ENCODE peak calls at places on chromosomes 2 and 18, in five cellular contexts. S is PC-3, O is HCT116, D is SK-N-SH, A is IMR-90. K is an unnamed sample.

GRCh38 chr2:126482582-126483464 is 173.1 kb upstream of the GYPC start:
- DNase-seq in O (no peak), D (peak; percentile 27), A (no peak), S (peak; percentile 10), K (peak; percentile 73)

GRCh38 chr2:10520154-10520553 is 72.0 kb upstream of the ODC1 start:
- DNase-seq in A (no peak), D (no peak), S (peak; percentile 41), O (no peak), K (peak; percentile 68)

GRCh38 chr18:50475538-50476193 is 84.2 kb upstream of the MAPK4 start:
- DNase-seq in O (no peak), D (no peak), A (no peak), S (no peak), K (no peak)

GRCh38 chr18:63195410-63196159 is 124.0 kb downstream of the BCL2 start:
- DNase-seq in S (no peak), A (no peak), D (no peak), O (no peak), K (no peak)

GRCh38 chr18:9296233-9297006 is 38.2 kb upstream of the TWSG1 start:
- DNase-seq in S (peak; percentile 82), A (peak; percentile 18), D (no peak), O (no peak), K (no peak)

GRCh38 chr18:23943903-23944624 is 70.5 kb upstream of the TTC39C start:
- DNase-seq in O (no peak), D (no peak), A (peak; percentile 90), S (no peak), K (no peak)

GRCh38 chr2:233178994-233179847 is 72.3 kb upstream of the ATG16L1 start:
- DNase-seq in O (no peak), A (no peak), D (no peak), S (peak; percentile 10), K (no peak)

GRCh38 chr2:4424153-4424552 is 720.8 kb downstream of the DCDC2C start:
- DNase-seq in S (no peak), O (no peak), D (no peak), A (no peak), K (no peak)

GRCh38 chr2:145597809-145598208 is 1077.9 kb upstream of the ZEB2 start:
- DNase-seq in O (no peak), A (peak; percentile 37), S (no peak), D (no peak), K (no peak)

GRCh38 chr18:63974991-63975390 is 5.1 kb downstream of the SERPINB8 start:
- DNase-seq in A (peak; percentile 30), D (no peak), S (peak; percentile 50), O (peak; percentile 21), K (peak; percentile 60)

GRCh38 chr2:168929031-168929430 is 27.9 kb downstream of the G6PC2 start:
- DNase-seq in S (no peak), D (no peak), A (no peak), O (no peak), K (no peak)

GRCh38 chr2:120722211-120722602 is 13.5 kb upstream of the GLI2 start:
- DNase-seq in D (no peak), A (no peak), O (no peak), S (no peak), K (no peak)

GRCh38 chr2:171317492-171318125 is 116.2 kb downstream of the METTL8 start:
- DNase-seq in S (no peak), A (no peak), O (no peak), D (no peak), K (peak; percentile 93)

GRCh38 chr2:222445226-222445625 is 20.9 kb downstream of the SGPP2 start:
- DNase-seq in A (no peak), O (no peak), S (no peak), D (no peak), K (no peak)

GRCh38 chr18:50970006-50970405 is 2.2 kb downstream of the ELAC1 start:
- DNase-seq in O (no peak), S (peak; percentile 37), D (no peak), A (no peak), K (no peak)

GRCh38 chr2:95297088-95297487 is at the start of gene KCNIP3:
- DNase-seq in A (no peak), O (no peak), D (peak; percentile 78), S (peak; percentile 51), K (no peak)

GRCh38 chr2:32291746-32292145 is 14.0 kb downstream of the YIPF4 start:
- DNase-seq in A (no peak), D (no peak), S (peak; percentile 18), O (no peak), K (no peak)

GRCh38 chr2:11738589-11739436 is 7.6 kb upstream of the LPIN1 start:
- DNase-seq in O (peak; percentile 39), S (peak; percentile 71), A (peak; percentile 87), D (peak; percentile 64), K (peak; percentile 55)

GRCh38 chr18:67608909-67609308 is 92.4 kb upstream of the DSEL start:
- DNase-seq in S (peak; percentile 14), O (no peak), A (peak; percentile 75), D (no peak), K (no peak)

GRCh38 chr2:168773719-168774521 is 28.5 kb upstream of the NOSTRIN start:
- DNase-seq in A (peak; percentile 67), O (peak; percentile 52), D (peak; percentile 39), S (peak; percentile 83), K (peak; percentile 91)

GRCh38 chr2:191845248-191845715 is 1.6 kb downstream of the CAVIN2 start:
- DNase-seq in S (no peak), O (no peak), A (no peak), D (no peak), K (no peak)

GRCh38 chr2:159933727-159934049 is 128.7 kb downstream of the PLA2R1 start:
- DNase-seq in D (no peak), S (no peak), A (no peak), O (no peak), K (no peak)

GRCh38 chr2:182972548-182972942 is 65.7 kb downstream of the NCKAP1 start:
- DNase-seq in S (no peak), A (no peak), D (no peak), O (no peak), K (no peak)

GRCh38 chr18:13464432-13465125 is 246.0 kb downstream of the LDLRAD4 start:
- DNase-seq in S (no peak), O (no peak), D (no peak), A (no peak), K (peak; percentile 73)

GRCh38 chr2:72263781-72264060 is 116.1 kb upstream of the CYP26B1 start:
- DNase-seq in D (no peak), A (no peak), S (no peak), O (no peak), K (no peak)

GRCh38 chr18:59697236-59697932 is at the start of gene CCBE1:
- DNase-seq in O (peak; percentile 29), D (peak; percentile 70), S (peak; percentile 84), A (peak; percentile 71), K (no peak)

GRCh38 chr18:34729264-34729663 is 19.2 kb downstream of the DTNA start:
- DNase-seq in A (no peak), D (peak; percentile 19), S (peak; percentile 29), O (peak; percentile 29), K (peak; percentile 70)

GRCh38 chr2:224820283-224820991 is 104.3 kb upstream of the CCDC195 start:
- DNase-seq in D (no peak), A (peak; percentile 68), O (no peak), S (no peak), K (no peak)

GRCh38 chr18:78981652-78981955 is 2.0 kb downstream of the SALL3 start:
- DNase-seq in D (no peak), O (no peak), A (no peak), S (no peak), K (no peak)
- H3K9ac ChIP-seq in D (no peak overlapping the region), O (no peak overlapping the region), A (no peak overlapping the region), S (no peak overlapping the region), K (no peak overlapping the region)

DNA sequence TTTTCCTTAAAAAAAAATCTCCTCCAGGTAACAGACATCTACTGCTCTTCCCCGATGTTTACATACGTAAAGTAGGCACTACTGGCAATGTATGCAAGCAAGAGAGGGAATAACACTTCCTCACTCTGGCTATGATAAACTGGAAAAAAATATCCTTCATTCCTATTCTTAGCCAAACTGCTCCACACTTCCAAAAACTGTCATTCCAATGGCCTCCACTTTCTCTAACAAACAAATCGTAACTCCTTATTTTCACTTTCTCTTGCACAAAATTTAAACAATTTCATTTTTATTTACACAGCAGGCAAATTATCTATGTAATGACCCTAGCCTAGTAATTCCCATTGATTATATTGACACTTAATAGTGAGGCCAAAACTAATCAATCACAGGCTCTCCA is 184.4 kb downstream of the TCF4 start:
- DNase-seq in O (no peak), A (no peak), S (no peak), D (no peak), K (no peak)
- H3K9ac ChIP-seq in O (no peak overlapping the region), A (no peak overlapping the region), S (no peak overlapping the region), D (no peak overlapping the region), K (no peak overlapping the region)

GRCh38 chr18:57826252-57826651 is 23.1 kb upstream of the ATP8B1 start:
- DNase-seq in S (no peak), A (no peak), D (no peak), O (no peak), K (no peak)
- H3K9ac ChIP-seq in S (no peak overlapping the region), A (no peak overlapping the region), D (no peak overlapping the region), O (no peak overlapping the region), K (no peak overlapping the region)

DNA sequence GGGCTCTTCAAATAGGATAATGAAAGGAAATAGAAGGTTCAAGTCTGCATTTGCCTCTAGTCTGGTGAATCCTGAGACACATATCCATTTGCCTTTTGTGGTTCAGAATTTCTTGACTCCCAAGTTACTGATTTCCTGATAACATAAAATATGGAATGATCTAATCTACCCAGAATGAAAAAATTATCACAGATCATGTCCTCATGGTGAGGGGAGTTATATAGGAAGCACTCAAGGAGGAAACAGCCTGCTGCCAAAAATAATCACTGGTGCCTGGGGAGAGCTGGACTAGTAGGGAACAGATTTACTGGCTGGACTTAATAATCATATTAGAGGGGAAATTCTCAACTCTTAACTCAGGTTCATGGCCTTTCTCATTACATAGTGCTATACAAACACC is 95.5 kb upstream of the STK17B start:
- DNase-seq in D (peak; percentile 23), S (no peak), A (no peak), O (no peak), K (no peak)
- H3K9ac ChIP-seq in D (peak overlapping the region; percentile 47), S (no peak overlapping the region), A (no peak overlapping the region), O (no peak overlapping the region), K (no peak overlapping the region)

GRCh38 chr2:219434718-219435525 is at the start of gene SPEG:
- DNase-seq in O (no peak), S (no peak), D (no peak), A (no peak), K (no peak)
- H3K9ac ChIP-seq in O (no peak within 1 kb of the TSS), S (no peak within 1 kb of the TSS), D (no peak within 1 kb of the TSS), A (no peak within 1 kb of the TSS), K (no peak within 1 kb of the TSS)

GRCh38 chr2:69917854-69918253 is 2.9 kb downstream of the MXD1 start:
- DNase-seq in A (peak; percentile 93), S (peak; percentile 77), D (no peak), O (peak; percentile 10), K (no peak)
- H3K9ac ChIP-seq in A (peak overlapping the region; percentile 27), S (no peak overlapping the region), D (peak overlapping the region; percentile 1), O (no peak overlapping the region), K (peak overlapping the region; percentile 2)

DNA sequence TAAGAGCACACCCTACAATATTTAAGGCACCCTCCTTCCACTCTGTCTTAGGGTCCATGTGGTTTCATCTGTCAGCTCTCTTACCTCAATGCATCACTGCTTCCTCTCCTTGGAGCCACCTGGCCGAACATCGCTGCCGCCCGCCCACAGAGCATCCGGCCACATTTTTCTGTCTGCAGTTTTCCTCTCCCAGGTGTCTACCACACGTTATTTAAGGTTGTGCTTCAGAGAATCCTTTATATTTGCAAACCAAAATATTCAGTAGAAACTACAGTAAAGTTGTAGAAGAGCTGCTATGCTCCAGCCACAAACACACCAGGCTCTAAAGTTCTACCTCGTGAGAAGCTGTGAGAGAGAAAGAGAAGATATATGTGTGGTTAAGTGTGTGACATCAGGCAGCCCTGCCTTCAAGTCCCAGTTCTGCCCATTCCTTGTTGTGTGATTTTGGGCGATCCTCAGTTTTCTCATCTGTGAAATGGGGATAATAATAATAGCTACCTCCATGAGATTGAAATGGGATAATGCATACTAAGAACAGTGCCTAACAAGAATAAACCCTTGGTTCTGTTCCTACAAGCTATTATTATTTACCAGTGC is 4.9 kb upstream of the STK17B start:
- DNase-seq in D (no peak), A (no peak), O (no peak), S (no peak), K (peak; percentile 98)
- H3K9ac ChIP-seq in D (no peak overlapping the region), A (no peak overlapping the region), O (no peak overlapping the region), S (no peak overlapping the region), K (peak overlapping the region; percentile 84)